ENCODE peak calls at places on chromosomes 6 and 20, in six cellular contexts. U is RWPE1; D is CD8-positive, alpha-beta memory T cell; N is mucosa of descending colon; E is GM10248; W is EL. K is an unnamed sample.

GRCh38 chr6:17101422-17102257 is at the start of gene STMND1:
- DNase-seq in U (peak), D (no peak), N (peak), E (peak), W (peak), K (peak)

GRCh38 chr6:11732036-11732545 is 46.5 kb downstream of the ADTRP start:
- DNase-seq in U (no peak), D (no peak), N (peak), E (peak), W (peak), K (peak)

GRCh38 chr6:20286968-20287565 is 74.8 kb upstream of the MBOAT1 start:
- DNase-seq in U (no peak), D (no peak), N (no peak), E (no peak), W (no peak), K (no peak)

GRCh38 chr6:34531580-34532201 is 24.4 kb downstream of the SPDEF start:
- DNase-seq in U (no peak), D (no peak), N (peak), E (peak), W (no peak), K (no peak)

GRCh38 chr6:144286503-144287393 is 1.6 kb downstream of the UTRN start:
- DNase-seq in U (peak), D (no peak), N (peak), E (peak), W (peak), K (peak)

GRCh38 chr20:32483351-32484220 is 101.5 kb downstream of the NOL4L start:
- DNase-seq in U (peak), D (peak), N (peak), E (no peak), W (peak), K (peak)

GRCh38 chr6:12603711-12604049 is 112.9 kb upstream of the PHACTR1 start:
- DNase-seq in U (no peak), D (no peak), N (no peak), E (no peak), W (no peak), K (no peak)

GRCh38 chr6:26194774-26195375 is 107.6 kb downstream of the HFE start:
- DNase-seq in U (no peak), D (no peak), N (no peak), E (no peak), W (no peak), K (peak)

GRCh38 chr20:12594410-12595130 is 414.2 kb upstream of the SPTLC3 start:
- DNase-seq in U (no peak), D (no peak), N (no peak), E (no peak), W (no peak), K (no peak)

GRCh38 chr6:22383016-22383415 is 86.2 kb upstream of the PRL start:
- DNase-seq in U (no peak), D (no peak), N (no peak), E (no peak), W (no peak), K (peak)

GRCh38 chr6:43901330-43902230 is 131.6 kb downstream of the VEGFA start:
- DNase-seq in U (no peak), D (no peak), N (no peak), E (no peak), W (no peak), K (no peak)

GRCh38 chr20:45953672-45954071 is 18.3 kb downstream of the ZNF335 start:
- DNase-seq in U (no peak), D (peak), N (no peak), E (no peak), W (no peak), K (no peak)

GRCh38 chr6:25186919-25187318 is 92.3 kb upstream of the CARMIL1 start:
- DNase-seq in U (no peak), D (no peak), N (no peak), E (no peak), W (no peak), K (no peak)

GRCh38 chr20:1965520-1966278 is 28.2 kb downstream of the PDYN start:
- DNase-seq in U (peak), D (peak), N (peak), E (peak), W (peak), K (peak)

GRCh38 chr20:60040471-60041162 is 82.4 kb downstream of the CDH26 start:
- DNase-seq in U (no peak), D (no peak), N (no peak), E (no peak), W (no peak), K (no peak)

GRCh38 chr20:63167026-63167917 is 48.7 kb downstream of the YTHDF1 start:
- DNase-seq in U (no peak), D (peak), N (no peak), E (peak), W (no peak), K (peak)

GRCh38 chr20:3701061-3701998 is 11.1 kb downstream of the SIGLEC1 start:
- DNase-seq in U (no peak), D (no peak), N (no peak), E (no peak), W (no peak), K (no peak)

GRCh38 chr6:161100072-161100471 is 108.5 kb downstream of the MAP3K4 start:
- DNase-seq in U (no peak), D (no peak), N (no peak), E (no peak), W (no peak), K (no peak)

GRCh38 chr6:157161912-157162311 is 161.4 kb downstream of the TMEM242 start:
- DNase-seq in U (no peak), D (no peak), N (no peak), E (no peak), W (no peak), K (no peak)

GRCh38 chr6:24126586-24127192 is 674 bp downstream of the NRSN1 start:
- DNase-seq in U (peak), D (no peak), N (peak), E (peak), W (peak), K (peak)

GRCh38 chr6:50007821-50008220 is 14.0 kb downstream of the DEFB110 start:
- DNase-seq in U (peak), D (no peak), N (no peak), E (no peak), W (peak), K (no peak)

GRCh38 chr6:33590531-33591198 is 10.6 kb upstream of the BAK1 start:
- DNase-seq in U (peak), D (no peak), N (peak), E (no peak), W (peak), K (no peak)

GRCh38 chr20:11958852-11959251 is 41.2 kb downstream of the BTBD3 start:
- DNase-seq in U (no peak), D (no peak), N (no peak), E (no peak), W (peak), K (peak)

K was measured in EH.